ENCODE peak calls at places on chromosomes 2 and 18, in six cellular contexts. G is A549, P is IMR-90, U is right lobe of liver, E is body of pancreas, B is adrenal gland. C is an unnamed sample.

GRCh38 chr2:116733699-116734098 is 1080.8 kb upstream of the DDX18 start:
- DNase-seq in P (no peak), E (no peak), U (no peak), B (no peak), G (no peak), C (no peak)

GRCh38 chr2:27799646-27800010 is 28.1 kb downstream of the MRPL33 start:
- DNase-seq in G (no peak), B (no peak), P (no peak), E (no peak), U (no peak), C (no peak)

GRCh38 chr18:39806519-39806918 is 2148.5 kb upstream of the PIK3C3 start:
- DNase-seq in G (peak; percentile 35), E (no peak), B (no peak), P (no peak), U (no peak), C (no peak)

GRCh38 chr2:217086038-217086522 is 226.2 kb upstream of the TNP1 start:
- DNase-seq in B (no peak), G (no peak), P (peak; percentile 64), U (no peak), E (no peak), C (no peak)

GRCh38 chr2:204491528-204491927 is 53.7 kb upstream of the PARD3B start:
- DNase-seq in U (no peak), P (no peak), E (no peak), B (no peak), G (no peak), C (no peak)

GRCh38 chr18:43534511-43534910 is 257.2 kb upstream of the SYT4 start:
- DNase-seq in B (no peak), G (no peak), U (no peak), P (no peak), E (no peak), C (no peak)

GRCh38 chr2:210259687-210260086 is 34.4 kb upstream of the ACADL start:
- DNase-seq in P (no peak), U (no peak), G (no peak), E (no peak), B (no peak), C (no peak)

GRCh38 chr2:33032245-33032644 is 85.5 kb downstream of the LTBP1 start:
- DNase-seq in E (no peak), B (no peak), P (no peak), U (no peak), G (no peak), C (no peak)

GRCh38 chr2:107645586-107645985 is 181.1 kb upstream of the RGPD4 start:
- DNase-seq in E (no peak), B (no peak), G (no peak), P (no peak), U (no peak), C (no peak)

GRCh38 chr2:205586626-205587025 is 95.7 kb upstream of the NRP2 start:
- DNase-seq in G (no peak), P (no peak), U (no peak), B (no peak), E (no peak), C (no peak)

GRCh38 chr18:48781990-48782368 is 168.8 kb downstream of the SMAD7 start:
- DNase-seq in B (no peak), G (no peak), E (no peak), U (peak; percentile 86), P (no peak), C (no peak)
- H3K27ac ChIP-seq in B (peak overlapping the region; percentile 89), G (no peak overlapping the region), E (peak overlapping the region; percentile 76), U (peak overlapping the region; percentile 90), P (peak overlapping the region; percentile 22), C (peak overlapping the region; percentile 78)

GRCh38 chr2:9055471-9055870 is 52.0 kb upstream of the MBOAT2 start:
- DNase-seq in U (no peak), P (no peak), G (no peak), B (no peak), E (no peak), C (no peak)
- TF ChIP-seq POLR2A in U (no peak), P (no peak), G (no peak), B (no peak), E (no peak), C (no peak)

GRCh38 chr2:72649810-72650209 is 176.0 kb downstream of the EXOC6B start:
- DNase-seq in U (no peak), B (no peak), P (no peak), E (no peak), G (no peak), C (no peak)
- H3K4me3 ChIP-seq in U (no peak overlapping the region), B (no peak overlapping the region), P (no peak overlapping the region), E (no peak overlapping the region), G (no peak overlapping the region), C (no peak overlapping the region)

GRCh38 chr2:71951067-71951436 is 196.6 kb downstream of the CYP26B1 start:
- DNase-seq in B (no peak), P (no peak), G (no peak), U (no peak), E (no peak), C (no peak)
- H3K27ac ChIP-seq in B (peak overlapping the region; percentile 65), P (no peak overlapping the region), G (peak overlapping the region; percentile 33), U (no peak overlapping the region), E (no peak overlapping the region), C (no peak overlapping the region)

C was measured in transverse colon.